ENCODE peak calls at places on chromosome 18, in five cellular contexts. D is mucosa of descending colon, T is GM23338, M is stomach, C is cardiac fibroblast. W is an unnamed sample.

GRCh38 chr18:58363767-58364540 is 264.9 kb downstream of the ALPK2 start:
- DNase-seq in D (no peak), T (no peak), M (no peak), C (peak; percentile 82), W (peak; percentile 68)

GRCh38 chr18:11887305-11888262 is 20.5 kb downstream of the MPPE1 start:
- DNase-seq in D (peak; percentile 38), T (no peak), M (no peak), C (no peak), W (no peak)

GRCh38 chr18:5542393-5543035 is 1.3 kb downstream of the EPB41L3 start:
- DNase-seq in D (peak; percentile 26), T (peak; percentile 50), M (no peak), C (peak; percentile 27), W (peak; percentile 45)

GRCh38 chr18:37965572-37965970 is 400.0 kb upstream of the CELF4 start:
- DNase-seq in D (no peak), T (no peak), M (no peak), C (no peak), W (no peak)

GRCh38 chr18:42052137-42052708 is 97.2 kb downstream of the PIK3C3 start:
- DNase-seq in D (no peak), T (peak; percentile 5), M (no peak), C (peak; percentile 67), W (peak; percentile 46)

GRCh38 chr18:69435000-69435399 is 34.3 kb downstream of the DOK6 start:
- DNase-seq in D (no peak), T (no peak), M (no peak), C (no peak), W (no peak)

GRCh38 chr18:32346667-32347066 is 124.0 kb downstream of the GAREM1 start:
- DNase-seq in D (no peak), T (peak; percentile 52), M (no peak), C (peak; percentile 36), W (peak; percentile 54)

GRCh38 chr18:56210466-56210865 is 427.9 kb downstream of the TXNL1 start:
- DNase-seq in D (no peak), T (no peak), M (no peak), C (no peak), W (no peak)

GRCh38 chr18:55405655-55406373 is 182.2 kb downstream of the TCF4 start:
- DNase-seq in D (peak; percentile 55), T (no peak), M (peak; percentile 47), C (peak; percentile 98), W (peak; percentile 95)

GRCh38 chr18:79574938-79575525 is 104.6 kb upstream of the CTDP1 start:
- DNase-seq in D (no peak), T (no peak), M (no peak), C (no peak), W (no peak)

GRCh38 chr18:63708650-63709049 is 5.9 kb downstream of the SERPINB11 start:
- DNase-seq in D (no peak), T (no peak), M (no peak), C (peak; percentile 70), W (peak; percentile 78)

GRCh38 chr18:6877288-6877687 is 147.8 kb downstream of the ARHGAP28 start:
- DNase-seq in D (no peak), T (no peak), M (no peak), C (no peak), W (no peak)

GRCh38 chr18:6875764-6876163 is 146.2 kb downstream of the ARHGAP28 start:
- DNase-seq in D (no peak), T (no peak), M (no peak), C (no peak), W (no peak)

GRCh38 chr18:6876646-6877045 is 147.1 kb downstream of the ARHGAP28 start:
- DNase-seq in D (no peak), T (no peak), M (no peak), C (no peak), W (peak; percentile 83)

GRCh38 chr18:6873352-6873751 is 143.8 kb downstream of the ARHGAP28 start:
- DNase-seq in D (no peak), T (no peak), M (no peak), C (no peak), W (no peak)

GRCh38 chr18:6874316-6874715 is 144.8 kb downstream of the ARHGAP28 start:
- DNase-seq in D (no peak), T (no peak), M (no peak), C (peak; percentile 28), W (no peak)
- TF ChIP-seq CTCF in D (no peak), T (no peak), M (no peak), C (peak; percentile 4), W (no peak)

DNA sequence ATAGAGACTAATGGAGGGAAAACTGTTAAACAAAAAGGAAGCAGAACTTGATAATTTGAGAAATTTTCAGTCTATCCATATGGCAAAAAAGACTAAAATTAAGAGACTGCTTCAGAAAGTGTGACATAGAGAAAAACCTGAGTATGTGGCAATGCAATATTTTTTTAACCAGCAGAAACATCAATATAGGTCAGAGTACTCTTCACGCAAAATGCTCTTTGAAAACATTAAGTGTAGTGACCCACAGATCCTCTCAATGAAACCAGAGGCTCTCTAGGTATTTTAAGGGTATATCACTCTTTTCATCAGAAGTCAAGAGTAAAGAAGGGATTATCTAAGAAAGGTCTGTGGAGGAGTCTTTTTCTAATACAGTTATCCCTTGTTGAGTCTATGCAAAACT is 1394.8 kb downstream of the DSC3 start:
- DNase-seq in D (no peak), T (no peak), M (no peak), C (no peak), W (no peak)
- H3K4me3 ChIP-seq in D (no peak overlapping the region), T (no peak overlapping the region), M (no peak overlapping the region), C (no peak overlapping the region), W (no peak overlapping the region)

DNA sequence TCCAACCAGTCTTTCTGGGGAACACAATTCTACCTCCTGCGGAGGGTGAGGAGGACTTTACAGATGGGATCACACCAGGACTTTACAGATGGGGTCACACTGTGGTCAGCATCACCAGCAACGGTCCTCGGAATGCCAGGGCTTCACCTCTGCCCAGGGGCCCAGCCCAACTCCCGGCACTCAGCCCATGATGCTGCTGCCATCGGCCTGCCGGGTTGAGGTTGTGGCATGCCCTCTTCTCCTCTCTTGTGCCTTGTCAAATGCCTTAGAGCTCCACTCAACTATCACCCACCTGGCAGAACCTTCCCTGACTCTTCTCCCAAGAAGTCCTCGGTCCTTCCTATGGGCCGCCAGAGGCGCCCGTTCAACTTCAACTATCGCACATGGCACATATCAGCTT is 166.7 kb downstream of the CTIF start:
- DNase-seq in D (no peak), T (no peak), M (no peak), C (no peak), W (no peak)
- TF ChIP-seq CTCF in D (no peak), T (no peak), M (no peak), C (no peak), W (no peak)

DNA sequence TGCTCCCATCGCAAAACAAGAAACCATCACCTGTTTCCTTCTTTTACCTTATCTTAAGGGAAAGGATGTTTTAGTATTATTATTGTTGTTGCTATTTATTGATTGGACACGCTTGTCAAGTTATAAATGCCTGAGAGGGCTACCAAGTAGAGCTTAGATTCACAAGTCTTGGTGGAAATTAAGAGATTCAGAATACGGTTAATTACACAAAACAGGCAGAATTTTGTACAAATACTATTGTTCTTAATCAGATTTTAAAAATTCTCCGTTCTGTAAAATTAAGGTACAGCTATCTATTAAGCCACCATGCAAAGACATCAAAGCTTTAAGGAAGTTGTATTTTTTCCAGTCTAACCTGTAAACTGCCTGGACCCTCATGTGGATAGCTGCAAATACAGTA is 1.1 kb upstream of the ZNF521 start:
- DNase-seq in D (no peak), T (no peak), M (no peak), C (no peak), W (no peak)
- H3K4me3 ChIP-seq in D (no peak overlapping the region), T (peak overlapping the region; percentile 62), M (no peak overlapping the region), C (no peak overlapping the region), W (no peak overlapping the region)

GRCh38 chr18:22191986-22192385 is 22.6 kb downstream of the GATA6 start:
- DNase-seq in D (no peak), T (no peak), M (no peak), C (no peak), W (no peak)
- TF ChIP-seq CTCF in D (no peak), T (no peak), M (no peak), C (no peak), W (no peak)

GRCh38 chr18:50819727-50820378 is at the start of gene MRO:
- DNase-seq in D (peak; percentile 90), T (peak; percentile 87), M (peak; percentile 88), C (peak; percentile 80), W (peak; percentile 80)

GRCh38 chr18:50817898-50818250 is 1.9 kb downstream of the MRO start:
- DNase-seq in D (no peak), T (no peak), M (no peak), C (peak; percentile 64), W (peak; percentile 69)

GRCh38 chr18:50816767-50817166 is 3.0 kb downstream of the MRO start:
- DNase-seq in D (no peak), T (peak; percentile 46), M (no peak), C (no peak), W (peak; percentile 42)

GRCh38 chr18:50820901-50821520 is 1.2 kb upstream of the MRO start:
- DNase-seq in D (no peak), T (no peak), M (no peak), C (no peak), W (no peak)

GRCh38 chr18:50819027-50819726 is 639 bp downstream of the MRO start:
- DNase-seq in D (peak; percentile 62), T (peak; percentile 90), M (peak; percentile 63), C (peak; percentile 18), W (peak; percentile 13)
- H3K4me3 ChIP-seq in D (no peak overlapping the region), T (peak overlapping the region; percentile 48), M (peak overlapping the region; percentile 30), C (peak overlapping the region; percentile 37), W (peak overlapping the region; percentile 34)

GRCh38 chr18:3703732-3704176 is 253.8 kb downstream of the TGIF1 start:
- DNase-seq in D (peak; percentile 90), T (peak; percentile 81), M (peak; percentile 76), C (peak; percentile 79), W (peak; percentile 69)
- TF ChIP-seq CTCF in D (peak; percentile 49), T (peak; percentile 81), M (peak; percentile 68), C (peak; percentile 85), W (peak; percentile 91)

GRCh38 chr18:10559566-10560456 is 34.0 kb downstream of the NAPG start:
- DNase-seq in D (no peak), T (no peak), M (no peak), C (no peak), W (no peak)
- H3K4me3 ChIP-seq in D (no peak overlapping the region), T (no peak overlapping the region), M (peak overlapping the region; percentile 26), C (peak overlapping the region; percentile 14), W (peak overlapping the region; percentile 21)

DNA sequence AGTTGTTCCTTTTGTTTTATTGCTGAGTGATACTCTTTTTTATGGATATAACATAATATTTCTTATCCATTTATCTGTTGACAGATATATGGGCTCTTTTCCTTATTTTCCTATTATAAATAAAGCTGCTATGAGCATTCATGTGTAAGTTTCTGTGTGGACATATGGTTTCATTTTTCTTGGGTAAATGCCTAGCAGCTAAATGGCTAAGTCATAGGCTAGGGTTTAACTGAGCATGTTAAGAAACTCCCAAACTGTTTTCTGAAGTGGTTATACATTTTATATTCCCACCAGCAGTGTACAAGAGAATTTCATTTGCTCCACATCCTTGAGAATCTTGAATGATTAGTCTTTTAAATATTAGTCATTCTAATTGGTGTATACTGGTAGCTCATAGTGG is 786.6 kb upstream of the CDH2 start:
- DNase-seq in D (no peak), T (no peak), M (no peak), C (peak; percentile 24), W (peak; percentile 47)
- TF ChIP-seq CTCF in D (no peak), T (no peak), M (no peak), C (no peak), W (no peak)

GRCh38 chr18:34207344-34207851 is 17.3 kb downstream of the NOL4 start:
- DNase-seq in D (no peak), T (no peak), M (no peak), C (no peak), W (no peak)

GRCh38 chr18:34212511-34212910 is 12.2 kb downstream of the NOL4 start:
- DNase-seq in D (no peak), T (no peak), M (no peak), C (no peak), W (no peak)
- H3K4me3 ChIP-seq in D (no peak overlapping the region), T (no peak overlapping the region), M (no peak overlapping the region), C (no peak overlapping the region), W (no peak overlapping the region)

W was measured in astrocyte of the spinal cord.